ENCODE peak calls at places on chromosomes 6 and 20, in nine cellular contexts. One of them, this sample, is unnamed.

GRCh38 chr6:13413466-13413862 is 73.9 kb downstream of the GFOD1 start:
- DNase-seq in mammary epithelial cell: peak; percentile 52
- DNase-seq in endothelial cell of umbilical vein: no peak
- DNase-seq in neuronal stem cell: no peak
- DNase-seq in PC-9: no peak
- DNase-seq in astrocyte: peak; percentile 79
- DNase-seq in hepatocyte: no peak
- DNase-seq in neural progenitor cell: no peak
- DNase-seq in IMR-90: peak; percentile 73
- DNase-seq in this sample: peak; percentile 75

GRCh38 chr6:1227935-1228753 is 83.8 kb upstream of the FOXQ1 start:
- DNase-seq in endothelial cell of umbilical vein: no peak
- DNase-seq in hepatocyte: peak; percentile 56
- DNase-seq in neuronal stem cell: no peak
- DNase-seq in IMR-90: no peak
- DNase-seq in neural progenitor cell: no peak
- DNase-seq in mammary epithelial cell: peak; percentile 12
- DNase-seq in astrocyte: no peak
- DNase-seq in PC-9: peak; percentile 42
- DNase-seq in this sample: no peak

GRCh38 chr6:105192707-105193465 is 13.1 kb upstream of the POPDC3 start:
- DNase-seq in hepatocyte: no peak
- DNase-seq in IMR-90: peak; percentile 78
- DNase-seq in astrocyte: peak; percentile 82
- DNase-seq in neuronal stem cell: no peak
- DNase-seq in neural progenitor cell: no peak
- DNase-seq in mammary epithelial cell: peak; percentile 80
- DNase-seq in PC-9: no peak
- DNase-seq in endothelial cell of umbilical vein: no peak
- DNase-seq in this sample: peak; percentile 86

GRCh38 chr20:25018841-25019240 is 26.3 kb upstream of the APMAP start:
- DNase-seq in neural progenitor cell: no peak
- DNase-seq in neuronal stem cell: no peak
- DNase-seq in hepatocyte: no peak
- DNase-seq in IMR-90: no peak
- DNase-seq in mammary epithelial cell: no peak
- DNase-seq in endothelial cell of umbilical vein: no peak
- DNase-seq in PC-9: no peak
- DNase-seq in astrocyte: no peak
- DNase-seq in this sample: no peak

GRCh38 chr20:44709380-44709779 is 5.8 kb upstream of the CCN5 start:
- DNase-seq in PC-9: no peak
- DNase-seq in mammary epithelial cell: no peak
- DNase-seq in neural progenitor cell: no peak
- DNase-seq in neuronal stem cell: no peak
- DNase-seq in endothelial cell of umbilical vein: no peak
- DNase-seq in IMR-90: no peak
- DNase-seq in astrocyte: no peak
- DNase-seq in hepatocyte: no peak
- DNase-seq in this sample: no peak

GRCh38 chr20:63854069-63854765 is 7.1 kb upstream of the ABHD16B start:
- DNase-seq in PC-9: no peak
- DNase-seq in neural progenitor cell: no peak
- DNase-seq in neuronal stem cell: no peak
- DNase-seq in hepatocyte: no peak
- DNase-seq in IMR-90: no peak
- DNase-seq in endothelial cell of umbilical vein: no peak
- DNase-seq in astrocyte: no peak
- DNase-seq in mammary epithelial cell: no peak
- DNase-seq in this sample: peak; percentile 37

GRCh38 chr20:48957521-48957920 is 36.0 kb downstream of the ARFGEF2 start:
- DNase-seq in IMR-90: no peak
- DNase-seq in hepatocyte: no peak
- DNase-seq in PC-9: no peak
- DNase-seq in astrocyte: no peak
- DNase-seq in mammary epithelial cell: no peak
- DNase-seq in neural progenitor cell: no peak
- DNase-seq in endothelial cell of umbilical vein: peak; percentile 58
- DNase-seq in neuronal stem cell: no peak
- DNase-seq in this sample: no peak

GRCh38 chr6:16239090-16239797 is 857 bp downstream of the GMPR start:
- DNase-seq in astrocyte: no peak
- DNase-seq in PC-9: no peak
- DNase-seq in mammary epithelial cell: peak; percentile 14
- DNase-seq in endothelial cell of umbilical vein: peak; percentile 91
- DNase-seq in IMR-90: peak; percentile 44
- DNase-seq in neuronal stem cell: no peak
- DNase-seq in hepatocyte: peak; percentile 47
- DNase-seq in neural progenitor cell: peak; percentile 46
- DNase-seq in this sample: peak; percentile 30

GRCh38 chr20:59253779-59254319 is 46.6 kb upstream of the EDN3 start:
- DNase-seq in endothelial cell of umbilical vein: no peak
- DNase-seq in neuronal stem cell: no peak
- DNase-seq in hepatocyte: no peak
- DNase-seq in astrocyte: no peak
- DNase-seq in mammary epithelial cell: no peak
- DNase-seq in PC-9: no peak
- DNase-seq in neural progenitor cell: peak; percentile 25
- DNase-seq in IMR-90: no peak
- DNase-seq in this sample: no peak

GRCh38 chr6:134774244-134774643 is 175.7 kb downstream of the ALDH8A1 start:
- DNase-seq in mammary epithelial cell: peak; percentile 81
- DNase-seq in neuronal stem cell: no peak
- DNase-seq in hepatocyte: no peak
- DNase-seq in neural progenitor cell: no peak
- DNase-seq in IMR-90: peak; percentile 93
- DNase-seq in PC-9: peak; percentile 55
- DNase-seq in astrocyte: peak; percentile 81
- DNase-seq in endothelial cell of umbilical vein: peak; percentile 31
- DNase-seq in this sample: peak; percentile 85

GRCh38 chr6:127547215-127547614 is 28.1 kb upstream of the MTCL3 start:
- DNase-seq in neuronal stem cell: no peak
- DNase-seq in neural progenitor cell: peak; percentile 19
- DNase-seq in IMR-90: no peak
- DNase-seq in PC-9: no peak
- DNase-seq in astrocyte: no peak
- DNase-seq in mammary epithelial cell: no peak
- DNase-seq in endothelial cell of umbilical vein: no peak
- DNase-seq in hepatocyte: peak; percentile 14
- DNase-seq in this sample: no peak

GRCh38 chr6:45970326-45970725 is 45.3 kb downstream of the CLIC5 start:
- DNase-seq in astrocyte: no peak
- DNase-seq in IMR-90: no peak
- DNase-seq in neural progenitor cell: no peak
- DNase-seq in PC-9: no peak
- DNase-seq in neuronal stem cell: no peak
- DNase-seq in hepatocyte: no peak
- DNase-seq in mammary epithelial cell: no peak
- DNase-seq in endothelial cell of umbilical vein: no peak
- DNase-seq in this sample: no peak

GRCh38 chr20:22511943-22512910 is 72.1 kb downstream of the FOXA2 start:
- DNase-seq in hepatocyte: peak; percentile 84
- DNase-seq in neural progenitor cell: peak; percentile 47
- DNase-seq in neuronal stem cell: no peak
- DNase-seq in IMR-90: no peak
- DNase-seq in PC-9: peak; percentile 61
- DNase-seq in mammary epithelial cell: no peak
- DNase-seq in endothelial cell of umbilical vein: peak; percentile 85
- DNase-seq in astrocyte: no peak
- DNase-seq in this sample: no peak

GRCh38 chr20:50286609-50287008 is 96.0 kb downstream of the CEBPB start:
- DNase-seq in PC-9: peak; percentile 90
- DNase-seq in hepatocyte: peak; percentile 54
- DNase-seq in IMR-90: peak; percentile 88
- DNase-seq in mammary epithelial cell: peak; percentile 37
- DNase-seq in neural progenitor cell: no peak
- DNase-seq in astrocyte: peak; percentile 87
- DNase-seq in neuronal stem cell: no peak
- DNase-seq in endothelial cell of umbilical vein: peak; percentile 31
- DNase-seq in this sample: peak; percentile 88

GRCh38 chr6:42935322-42935721 is 6.0 kb downstream of the CNPY3 start:
- DNase-seq in hepatocyte: no peak
- DNase-seq in mammary epithelial cell: no peak
- DNase-seq in neuronal stem cell: no peak
- DNase-seq in endothelial cell of umbilical vein: no peak
- DNase-seq in PC-9: no peak
- DNase-seq in astrocyte: no peak
- DNase-seq in neural progenitor cell: no peak
- DNase-seq in IMR-90: no peak
- DNase-seq in this sample: no peak

GRCh38 chr6:2036084-2037023 is 209.1 kb downstream of the GMDS start:
- DNase-seq in IMR-90: no peak
- DNase-seq in PC-9: no peak
- DNase-seq in hepatocyte: peak; percentile 8
- DNase-seq in astrocyte: no peak
- DNase-seq in mammary epithelial cell: no peak
- DNase-seq in neural progenitor cell: no peak
- DNase-seq in endothelial cell of umbilical vein: no peak
- DNase-seq in neuronal stem cell: no peak
- DNase-seq in this sample: no peak

GRCh38 chr6:81766482-81767069 is 14.1 kb upstream of the TENT5A start:
- DNase-seq in endothelial cell of umbilical vein: peak; percentile 92
- DNase-seq in hepatocyte: peak; percentile 44
- DNase-seq in neural progenitor cell: no peak
- DNase-seq in mammary epithelial cell: peak; percentile 76
- DNase-seq in IMR-90: peak; percentile 93
- DNase-seq in PC-9: peak; percentile 73
- DNase-seq in neuronal stem cell: no peak
- DNase-seq in astrocyte: peak; percentile 97
- DNase-seq in this sample: peak; percentile 97

GRCh38 chr6:13044390-13044789 is 283.9 kb downstream of the TBC1D7 start:
- DNase-seq in IMR-90: no peak
- DNase-seq in mammary epithelial cell: peak; percentile 1
- DNase-seq in hepatocyte: no peak
- DNase-seq in neural progenitor cell: no peak
- DNase-seq in endothelial cell of umbilical vein: peak; percentile 8
- DNase-seq in PC-9: peak; percentile 87
- DNase-seq in neuronal stem cell: no peak
- DNase-seq in astrocyte: peak; percentile 44
- DNase-seq in this sample: peak; percentile 62

GRCh38 chr20:58942549-58942948 is 38.5 kb upstream of the NELFCD start:
- DNase-seq in mammary epithelial cell: no peak
- DNase-seq in astrocyte: no peak
- DNase-seq in PC-9: no peak
- DNase-seq in neural progenitor cell: no peak
- DNase-seq in hepatocyte: no peak
- DNase-seq in IMR-90: peak; percentile 68
- DNase-seq in endothelial cell of umbilical vein: no peak
- DNase-seq in neuronal stem cell: no peak
- DNase-seq in this sample: no peak

GRCh38 chr20:61956396-61957342 is 109.0 kb downstream of the TAF4 start:
- DNase-seq in mammary epithelial cell: no peak
- DNase-seq in neural progenitor cell: no peak
- DNase-seq in endothelial cell of umbilical vein: no peak
- DNase-seq in IMR-90: peak; percentile 93
- DNase-seq in hepatocyte: no peak
- DNase-seq in neuronal stem cell: no peak
- DNase-seq in astrocyte: peak; percentile 62
- DNase-seq in PC-9: no peak
- DNase-seq in this sample: peak; percentile 77

GRCh38 chr20:326645-327031 is 1.3 kb downstream of the SOX12 start:
- DNase-seq in IMR-90: no peak
- DNase-seq in astrocyte: no peak
- DNase-seq in neural progenitor cell: peak; percentile 73
- DNase-seq in PC-9: no peak
- DNase-seq in mammary epithelial cell: no peak
- DNase-seq in endothelial cell of umbilical vein: peak; percentile 41
- DNase-seq in neuronal stem cell: peak; percentile 62
- DNase-seq in hepatocyte: peak; percentile 62
- DNase-seq in this sample: peak; percentile 25

GRCh38 chr6:67698534-67698933 is 936.5 kb upstream of the ADGRB3 start:
- DNase-seq in astrocyte: peak; percentile 55
- DNase-seq in neuronal stem cell: no peak
- DNase-seq in hepatocyte: no peak
- DNase-seq in endothelial cell of umbilical vein: no peak
- DNase-seq in PC-9: no peak
- DNase-seq in neural progenitor cell: no peak
- DNase-seq in mammary epithelial cell: no peak
- DNase-seq in IMR-90: no peak
- DNase-seq in this sample: no peak

DNA sequence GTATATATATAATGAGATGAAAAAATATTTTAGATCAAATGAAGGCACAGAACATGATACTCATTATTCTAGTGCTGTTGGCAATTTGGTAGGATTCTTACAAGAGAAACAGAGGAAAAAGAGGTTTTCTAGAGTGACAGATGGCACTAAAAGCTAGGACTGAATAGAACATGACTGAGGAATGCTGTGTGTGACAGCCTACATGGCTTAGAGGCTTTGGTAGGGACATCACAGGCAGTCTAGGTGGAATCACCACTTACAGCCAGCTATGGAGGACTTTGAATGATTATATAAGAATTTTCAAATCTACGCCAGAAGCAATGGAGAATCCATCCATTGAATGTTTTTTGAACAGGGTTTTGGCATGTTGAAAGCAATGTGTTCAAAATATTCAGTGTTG is 52.8 kb downstream of the TPD52L1 start:
- DNase-seq in hepatocyte: no peak
- DNase-seq in neural progenitor cell: no peak
- DNase-seq in IMR-90: no peak
- DNase-seq in mammary epithelial cell: no peak
- DNase-seq in neuronal stem cell: no peak
- DNase-seq in endothelial cell of umbilical vein: no peak
- DNase-seq in PC-9: no peak
- DNase-seq in astrocyte: no peak
- DNase-seq in this sample: no peak
- H3K36me3 ChIP-seq in hepatocyte: no peaks in the 10 kb centered on the region
- H3K36me3 ChIP-seq in neural progenitor cell: no peaks in the 10 kb centered on the region
- H3K36me3 ChIP-seq in IMR-90: no peaks in the 10 kb centered on the region
- H3K36me3 ChIP-seq in mammary epithelial cell: no peaks in the 10 kb centered on the region
- H3K36me3 ChIP-seq in neuronal stem cell: no peaks in the 10 kb centered on the region
- H3K36me3 ChIP-seq in endothelial cell of umbilical vein: no peaks in the 10 kb centered on the region
- H3K36me3 ChIP-seq in PC-9: no peaks in the 10 kb centered on the region
- H3K36me3 ChIP-seq in astrocyte: no peaks in the 10 kb centered on the region
- H3K36me3 ChIP-seq in this sample: no peaks in the 10 kb centered on the region

GRCh38 chr20:23690581-23690980 is 1.7 kb upstream of the CST4 start:
- DNase-seq in hepatocyte: no peak
- DNase-seq in neural progenitor cell: no peak
- DNase-seq in PC-9: no peak
- DNase-seq in IMR-90: no peak
- DNase-seq in mammary epithelial cell: no peak
- DNase-seq in endothelial cell of umbilical vein: no peak
- DNase-seq in neuronal stem cell: no peak
- DNase-seq in astrocyte: no peak
- DNase-seq in this sample: no peak
- H2AFZ ChIP-seq in hepatocyte: no peak overlapping the region
- H2AFZ ChIP-seq in neural progenitor cell: no peak overlapping the region
- H2AFZ ChIP-seq in PC-9: no peak overlapping the region
- H2AFZ ChIP-seq in IMR-90: no peak overlapping the region
- H2AFZ ChIP-seq in mammary epithelial cell: no peak overlapping the region
- H2AFZ ChIP-seq in endothelial cell of umbilical vein: no peak overlapping the region
- H2AFZ ChIP-seq in neuronal stem cell: no peak overlapping the region
- H2AFZ ChIP-seq in astrocyte: no peak overlapping the region
- H2AFZ ChIP-seq in this sample: no peak overlapping the region

GRCh38 chr6:170346649-170347048 is 40.1 kb downstream of the FAM120B start:
- DNase-seq in neuronal stem cell: no peak
- DNase-seq in astrocyte: no peak
- DNase-seq in IMR-90: no peak
- DNase-seq in neural progenitor cell: no peak
- DNase-seq in endothelial cell of umbilical vein: no peak
- DNase-seq in mammary epithelial cell: no peak
- DNase-seq in PC-9: no peak
- DNase-seq in hepatocyte: no peak
- DNase-seq in this sample: no peak
- H3K36me3 ChIP-seq in neuronal stem cell: peaks cover 81% of the 10 kb centered on the region
- H3K36me3 ChIP-seq in astrocyte: peaks cover 33% of the 10 kb centered on the region
- H3K36me3 ChIP-seq in IMR-90: peaks cover 35% of the 10 kb centered on the region
- H3K36me3 ChIP-seq in neural progenitor cell: peaks cover 6% of the 10 kb centered on the region
- H3K36me3 ChIP-seq in endothelial cell of umbilical vein: peaks cover 10% of the 10 kb centered on the region
- H3K36me3 ChIP-seq in mammary epithelial cell: peaks cover 9% of the 10 kb centered on the region
- H3K36me3 ChIP-seq in PC-9: peaks cover 29% of the 10 kb centered on the region
- H3K36me3 ChIP-seq in hepatocyte: peaks cover 8% of the 10 kb centered on the region
- H3K36me3 ChIP-seq in this sample: peaks cover 8% of the 10 kb centered on the region

GRCh38 chr6:44034931-44035345 is 92.3 kb downstream of the MRPL14 start:
- DNase-seq in endothelial cell of umbilical vein: no peak
- DNase-seq in hepatocyte: no peak
- DNase-seq in neural progenitor cell: no peak
- DNase-seq in astrocyte: no peak
- DNase-seq in neuronal stem cell: no peak
- DNase-seq in mammary epithelial cell: peak; percentile 87
- DNase-seq in PC-9: peak; percentile 98
- DNase-seq in IMR-90: no peak
- DNase-seq in this sample: no peak
- H2AFZ ChIP-seq in endothelial cell of umbilical vein: no peak overlapping the region
- H2AFZ ChIP-seq in hepatocyte: no peak overlapping the region
- H2AFZ ChIP-seq in neural progenitor cell: no peak overlapping the region
- H2AFZ ChIP-seq in astrocyte: no peak overlapping the region
- H2AFZ ChIP-seq in neuronal stem cell: no peak overlapping the region
- H2AFZ ChIP-seq in mammary epithelial cell: peak overlapping the region; percentile 61
- H2AFZ ChIP-seq in PC-9: no peak overlapping the region
- H2AFZ ChIP-seq in IMR-90: peak overlapping the region; percentile 40
- H2AFZ ChIP-seq in this sample: no peak overlapping the region